ENCODE peak calls at places on chromosomes 6 and 20, in nine cellular contexts. E is NCI-H1092 treated with DMSO at 0.1 percent for 48 hours; D is fibroblast of pulmonary artery; V is sigmoid colon; G is B cell; J is hypothalamus; X is NCI-H748 treated with DMSO at 0.1 percent for 48 hours; Q is nucleus accumbens; M is stimulated activated CD4-positive, alpha-beta T cell treated with anti-CD3 and anti-CD28 coated beads, Interleukin-2, amount 100 ng/mL, for 24 hours. O is an unnamed sample.

GRCh38 chr20:5550738-5551529 is 199.3 kb upstream of the SHLD1 start:
- DNase-seq in J (no peak), M (no peak), G (no peak), D (no peak), X (no peak), E (no peak), Q (no peak), V (no peak), O (no peak)

GRCh38 chr6:4599924-4600323 is 176.3 kb upstream of the CDYL start:
- DNase-seq in V (no peak), E (no peak), M (no peak), J (no peak), G (no peak), Q (no peak), X (no peak), D (peak; percentile 94), O (no peak)

GRCh38 chr20:60482201-60482600 is 524.0 kb downstream of the CDH26 start:
- DNase-seq in J (no peak), X (no peak), V (no peak), D (no peak), M (no peak), G (no peak), E (no peak), Q (no peak), O (no peak)

GRCh38 chr6:148487461-148487860 is 144.8 kb downstream of the SASH1 start:
- DNase-seq in J (no peak), D (no peak), Q (no peak), V (no peak), M (no peak), E (no peak), G (no peak), X (no peak), O (no peak)

GRCh38 chr20:39851459-39851858 is 837.6 kb downstream of the MAFB start:
- DNase-seq in E (no peak), X (no peak), Q (no peak), M (no peak), V (no peak), J (no peak), G (no peak), D (peak; percentile 41), O (no peak)

GRCh38 chr20:33910056-33910455 is 83.7 kb upstream of the RALY start:
- DNase-seq in E (no peak), M (no peak), X (no peak), Q (no peak), J (no peak), V (no peak), G (no peak), D (peak; percentile 82), O (no peak)

GRCh38 chr6:52760105-52760765 is 3.0 kb downstream of the GSTA2 start:
- DNase-seq in G (no peak), X (peak; percentile 79), J (no peak), M (no peak), V (no peak), D (no peak), E (no peak), Q (no peak), O (no peak)

GRCh38 chr6:113172531-113172966 is 684.6 kb upstream of the MARCKS start:
- DNase-seq in V (no peak), E (peak; percentile 88), X (peak; percentile 57), J (no peak), M (no peak), G (no peak), D (peak; percentile 52), Q (peak; percentile 61), O (peak; percentile 91)

O was measured in NCI-H1105 treated with DMSO at 0.1 percent for 48 hours.